ENCODE peak calls at places on chromosomes 13 and 19, in five cellular contexts. One of them, this sample, is unnamed.

GRCh38 chr19:30883071-30883470 is 466.2 kb downstream of the TSHZ3 start:
- DNase-seq in NCI-H1436 treated with DMSO at 0.1 percent for 48 hours: no peak
- DNase-seq in fibroblast of the aortic adventitia: no peak
- DNase-seq in NCI-H1105: no peak
- DNase-seq in B cell: no peak
- DNase-seq in this sample: no peak

GRCh38 chr13:58528351-58528750 is 896.8 kb downstream of the PCDH17 start:
- DNase-seq in NCI-H1436 treated with DMSO at 0.1 percent for 48 hours: no peak
- DNase-seq in fibroblast of the aortic adventitia: no peak
- DNase-seq in NCI-H1105: no peak
- DNase-seq in B cell: no peak
- DNase-seq in this sample: no peak

GRCh38 chr19:39448271-39448670 is 2.9 kb downstream of the SUPT5H start:
- DNase-seq in NCI-H1436 treated with DMSO at 0.1 percent for 48 hours: no peak
- DNase-seq in fibroblast of the aortic adventitia: no peak
- DNase-seq in NCI-H1105: no peak
- DNase-seq in B cell: peak; percentile 59
- DNase-seq in this sample: no peak

GRCh38 chr19:48006762-48007161 is 12.3 kb downstream of the ELSPBP1 start:
- DNase-seq in NCI-H1436 treated with DMSO at 0.1 percent for 48 hours: no peak
- DNase-seq in fibroblast of the aortic adventitia: no peak
- DNase-seq in NCI-H1105: no peak
- DNase-seq in B cell: no peak
- DNase-seq in this sample: no peak

GRCh38 chr19:29831041-29831548 is 19.3 kb downstream of the CCNE1 start:
- DNase-seq in NCI-H1436 treated with DMSO at 0.1 percent for 48 hours: no peak
- DNase-seq in fibroblast of the aortic adventitia: no peak
- DNase-seq in NCI-H1105: no peak
- DNase-seq in B cell: peak; percentile 40
- DNase-seq in this sample: no peak

GRCh38 chr19:11274533-11275086 is 12.3 kb upstream of the DOCK6 start:
- DNase-seq in NCI-H1436 treated with DMSO at 0.1 percent for 48 hours: no peak
- DNase-seq in fibroblast of the aortic adventitia: no peak
- DNase-seq in NCI-H1105: no peak
- DNase-seq in B cell: no peak
- DNase-seq in this sample: no peak

GRCh38 chr19:35601971-35602370 is 10.6 kb upstream of the HAUS5 start:
- DNase-seq in NCI-H1436 treated with DMSO at 0.1 percent for 48 hours: no peak
- DNase-seq in fibroblast of the aortic adventitia: no peak
- DNase-seq in NCI-H1105: peak; percentile 11
- DNase-seq in B cell: no peak
- DNase-seq in this sample: no peak

GRCh38 chr13:40275636-40276035 is 390.8 kb downstream of the FOXO1 start:
- DNase-seq in NCI-H1436 treated with DMSO at 0.1 percent for 48 hours: no peak
- DNase-seq in fibroblast of the aortic adventitia: peak; percentile 28
- DNase-seq in NCI-H1105: no peak
- DNase-seq in B cell: no peak
- DNase-seq in this sample: no peak

GRCh38 chr13:99086149-99086868 is 108.4 kb upstream of the DOCK9 start:
- DNase-seq in NCI-H1436 treated with DMSO at 0.1 percent for 48 hours: no peak
- DNase-seq in fibroblast of the aortic adventitia: peak; percentile 39
- DNase-seq in NCI-H1105: peak; percentile 17
- DNase-seq in B cell: peak; percentile 85
- DNase-seq in this sample: peak; percentile 55

GRCh38 chr13:113882266-113882627 is 18.4 kb upstream of the GAS6 start:
- DNase-seq in NCI-H1436 treated with DMSO at 0.1 percent for 48 hours: no peak
- DNase-seq in fibroblast of the aortic adventitia: peak; percentile 75
- DNase-seq in NCI-H1105: no peak
- DNase-seq in B cell: no peak
- DNase-seq in this sample: no peak

GRCh38 chr13:20704459-20705069 is 1.1 kb downstream of the IL17D start:
- DNase-seq in NCI-H1436 treated with DMSO at 0.1 percent for 48 hours: no peak
- DNase-seq in fibroblast of the aortic adventitia: no peak
- DNase-seq in NCI-H1105: no peak
- DNase-seq in B cell: no peak
- DNase-seq in this sample: no peak